ENCODE peak calls at places on chromosomes 11 and 22, in five cellular contexts. X is astrocyte of the spinal cord, C is esophagus squamous epithelium, W is fibroblast of pulmonary artery, P is Peyer's patch. A is an unnamed sample.

GRCh38 chr22:29300807-29301601 is 5.4 kb upstream of the GAS2L1 start:
- DNase-seq in X (no peak), P (peak), W (no peak), C (no peak), A (no peak)

GRCh38 chr11:122598971-122599370 is 56.6 kb upstream of the UBASH3B start:
- DNase-seq in C (no peak), W (no peak), P (no peak), X (no peak), A (no peak)

GRCh38 chr11:28169816-28170215 is 61.6 kb downstream of the METTL15 start:
- DNase-seq in P (no peak), X (peak), W (peak), C (no peak), A (peak)

GRCh38 chr11:130877532-130877931 is 38.7 kb downstream of the SNX19 start:
- DNase-seq in C (no peak), W (no peak), X (no peak), P (no peak), A (no peak)

GRCh38 chr11:118205979-118206611 is 18.7 kb downstream of the JAML start:
- DNase-seq in X (no peak), W (no peak), P (no peak), C (no peak), A (no peak)

GRCh38 chr22:41947181-41948080 is 479 bp upstream of the CENPM start:
- DNase-seq in P (no peak), X (no peak), W (no peak), C (no peak), A (no peak)

GRCh38 chr22:21657361-21658118 is 8.3 kb upstream of the PPIL2 start:
- DNase-seq in X (peak), W (peak), P (peak), C (peak), A (no peak)

GRCh38 chr11:2761131-2762030 is 61.6 kb upstream of the KCNQ1OT1 start:
- DNase-seq in X (no peak), W (no peak), P (peak), C (no peak), A (no peak)

GRCh38 chr11:1516273-1517067 is 29.9 kb upstream of the MOB2 start:
- DNase-seq in P (no peak), C (no peak), W (no peak), X (peak), A (peak)

GRCh38 chr11:1933416-1934325 is 13.5 kb upstream of the MRPL23 start:
- DNase-seq in X (no peak), P (no peak), C (no peak), W (no peak), A (no peak)

GRCh38 chr11:35487532-35488078 is 37.8 kb downstream of the PAMR1 start:
- DNase-seq in X (peak), W (peak), P (no peak), C (no peak), A (peak)

GRCh38 chr11:124863826-124864165 is 1.4 kb upstream of the ROBO3 start:
- DNase-seq in W (no peak), X (no peak), C (no peak), P (peak), A (no peak)

GRCh38 chr11:64044730-64045386 is 9.1 kb downstream of the FLRT1 start:
- DNase-seq in C (no peak), P (no peak), W (no peak), X (no peak), A (no peak)

GRCh38 chr22:36443198-36443770 is 38.2 kb downstream of the TXN2 start:
- DNase-seq in P (no peak), C (no peak), X (no peak), W (no peak), A (peak)

GRCh38 chr22:50604256-50604580 is 3.6 kb downstream of the MAPK8IP2 start:
- DNase-seq in P (no peak), W (no peak), X (no peak), C (no peak), A (no peak)

GRCh38 chr11:2139118-2139490 is at the start of gene IGF2:
- DNase-seq in P (no peak), X (no peak), W (no peak), C (no peak), A (no peak)

GRCh38 chr11:16611395-16612233 is 126.8 kb upstream of the C11orf58 start:
- DNase-seq in C (no peak), P (no peak), X (no peak), W (no peak), A (no peak)

DNA sequence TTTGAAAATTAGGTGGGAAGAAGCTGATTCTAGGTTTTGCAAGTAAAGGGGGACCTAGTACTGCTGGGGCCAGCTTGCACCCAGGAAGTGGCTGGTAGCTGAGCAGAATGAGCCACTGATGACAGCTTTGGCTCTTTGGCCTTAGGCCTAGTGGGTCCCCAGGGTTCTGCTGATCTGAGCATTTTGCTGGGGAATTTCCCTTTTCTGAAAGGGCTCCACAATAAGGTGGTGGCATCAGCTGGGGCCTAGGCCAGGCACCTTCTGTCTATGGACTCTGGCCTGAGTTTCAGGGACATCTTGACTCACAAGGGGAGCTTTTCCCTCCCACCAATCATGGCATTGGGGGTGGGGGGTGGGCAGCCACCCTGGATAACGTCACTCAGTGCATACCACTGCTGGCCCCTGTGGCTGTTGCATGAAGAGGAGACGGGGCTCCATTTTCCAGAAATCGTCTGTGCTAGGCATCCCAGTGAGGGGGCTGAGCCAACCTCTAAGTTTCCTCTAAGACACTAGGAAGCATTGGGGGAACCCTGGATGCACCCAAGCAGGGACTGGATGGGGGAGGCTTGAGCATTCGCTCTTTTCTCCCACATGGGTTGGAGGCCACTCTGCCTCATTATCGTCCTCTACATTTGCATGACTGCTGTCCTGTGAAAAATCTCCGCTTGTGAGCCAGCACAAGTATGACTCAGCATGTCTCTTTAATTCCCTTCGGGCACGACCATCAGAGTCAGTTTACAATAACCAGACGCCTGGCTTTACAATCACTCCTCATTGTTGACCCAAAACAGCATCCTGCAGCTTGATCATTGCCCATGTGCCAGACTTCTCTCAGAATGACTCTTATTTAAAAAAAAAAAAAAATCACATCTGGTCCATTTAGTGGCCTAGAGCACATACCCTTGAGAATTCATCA is 145.0 kb upstream of the THY1 start:
- DNase-seq in C (no peak), P (no peak), X (peak), W (peak), A (peak)
- TF ChIP-seq CTCF in C (no peak), P (no peak), X (no peak), W (no peak), A (no peak)

DNA sequence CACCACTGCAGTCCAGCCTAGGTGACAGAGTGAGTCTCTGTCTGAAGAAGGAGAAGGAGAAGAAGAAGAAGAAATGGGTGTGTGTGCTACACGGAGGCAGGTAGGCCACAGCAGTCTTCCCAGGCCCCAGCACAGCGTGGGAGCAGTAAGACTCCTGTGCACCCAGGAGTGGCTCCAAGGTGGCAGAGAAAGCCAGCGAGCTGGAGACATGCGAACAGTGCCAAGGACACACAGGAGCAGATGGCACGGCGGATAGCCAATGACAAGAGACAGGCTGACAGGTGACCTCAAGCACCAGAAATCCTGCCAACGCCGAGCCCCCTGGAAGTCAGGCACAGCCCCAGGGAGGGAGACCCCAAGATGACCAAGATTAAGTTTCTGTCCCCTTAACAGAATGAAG is 9.0 kb upstream of the SCGB1A1 start:
- DNase-seq in W (no peak), P (no peak), C (no peak), X (no peak), A (no peak)
- TF ChIP-seq CTCF in W (no peak), P (no peak), C (no peak), X (no peak), A (no peak)

GRCh38 chr11:21190181-21190580 is 520.8 kb downstream of the NELL1 start:
- DNase-seq in P (no peak), C (no peak), X (no peak), W (no peak), A (no peak)

GRCh38 chr11:21180194-21180593 is 510.8 kb downstream of the NELL1 start:
- DNase-seq in W (no peak), P (no peak), C (no peak), X (no peak), A (no peak)

DNA sequence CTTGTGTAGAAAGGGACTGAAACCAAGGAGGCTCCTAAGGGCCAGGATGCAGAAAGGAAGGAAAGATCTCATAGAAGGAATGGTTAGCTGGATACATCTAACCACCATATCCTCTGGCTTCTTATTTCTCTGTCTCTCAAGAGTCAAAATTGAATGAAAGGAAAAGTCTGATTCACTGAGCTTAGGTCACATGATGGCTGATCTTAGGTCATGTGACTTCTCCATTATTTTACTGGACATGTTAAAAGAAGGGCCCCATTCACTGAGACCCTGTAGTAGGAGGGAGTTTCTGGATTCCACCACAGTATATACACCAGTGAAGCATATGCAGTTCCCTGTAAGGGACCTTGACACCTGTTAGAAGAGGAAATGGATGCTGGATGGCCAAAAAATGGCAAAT is 516.6 kb downstream of the NELL1 start:
- DNase-seq in C (no peak), X (no peak), P (no peak), W (no peak), A (no peak)
- TF ChIP-seq CTCF in C (no peak), X (no peak), P (no peak), W (no peak), A (no peak)

GRCh38 chr22:43243275-43243768 is 56.4 kb upstream of the TTLL12 start:
- DNase-seq in X (no peak), C (no peak), W (no peak), P (no peak), A (no peak)

GRCh38 chr22:43242627-43243026 is 55.7 kb upstream of the TTLL12 start:
- DNase-seq in C (no peak), P (no peak), X (no peak), W (no peak), A (no peak)

GRCh38 chr22:43241699-43242386 is 54.9 kb upstream of the TTLL12 start:
- DNase-seq in X (no peak), C (no peak), P (no peak), W (no peak), A (no peak)

GRCh38 chr22:43244803-43245527 is 58.0 kb upstream of the TTLL12 start:
- DNase-seq in W (no peak), C (no peak), P (no peak), X (no peak), A (no peak)

DNA sequence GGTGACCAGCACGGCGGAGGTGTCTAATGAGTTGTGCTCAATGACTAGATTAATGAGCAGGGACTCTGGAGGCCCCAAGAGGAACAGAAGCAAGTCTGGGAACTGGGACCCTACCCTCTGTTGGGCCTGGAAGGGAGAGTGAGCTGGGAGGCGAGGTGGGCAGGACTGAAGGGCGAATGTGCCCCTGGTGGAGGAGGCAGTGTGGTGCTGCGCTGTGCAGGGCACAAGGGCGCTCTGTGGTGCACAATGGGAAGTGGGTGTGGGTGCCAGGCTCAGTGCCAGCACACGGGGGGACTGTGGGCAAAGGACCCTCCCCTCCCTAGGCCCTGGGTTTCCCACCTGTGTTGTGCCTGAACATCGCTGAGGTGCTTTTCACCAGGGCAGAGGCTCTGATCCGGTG is 57.5 kb upstream of the TTLL12 start:
- DNase-seq in C (no peak), P (no peak), X (no peak), W (no peak), A (no peak)
- TF ChIP-seq CTCF in C (no peak), P (no peak), X (no peak), W (no peak), A (no peak)

DNA sequence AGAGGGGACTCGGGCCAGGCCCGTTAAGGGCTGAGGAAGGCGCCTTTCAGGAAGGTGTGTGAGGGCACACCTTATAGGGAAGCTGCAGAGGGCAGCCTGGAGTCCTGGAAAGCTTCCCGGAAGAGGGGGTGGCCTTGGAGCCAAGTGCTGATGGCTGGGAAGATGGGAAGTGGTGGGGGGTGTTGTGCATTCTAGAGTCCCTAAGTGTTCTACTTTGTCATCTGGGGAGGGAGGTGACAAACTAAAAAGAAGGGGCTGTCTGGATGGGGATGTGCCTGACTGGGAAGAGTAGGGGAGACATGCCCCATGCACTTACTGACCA is 6.8 kb downstream of the ZDHHC8 start:
- DNase-seq in W (no peak), X (no peak), P (no peak), C (no peak), A (no peak)
- TF ChIP-seq CTCF in W (no peak), X (no peak), P (no peak), C (no peak), A (no peak)

GRCh38 chr22:20176421-20177060 is 25.7 kb upstream of the CCDC188 start:
- DNase-seq in C (no peak), X (no peak), P (no peak), W (no peak), A (no peak)

GRCh38 chr22:20173246-20173645 is 22.4 kb upstream of the CCDC188 start:
- DNase-seq in C (no peak), W (no peak), P (no peak), X (no peak), A (no peak)

GRCh38 chr22:20175597-20175900 is 24.7 kb upstream of the CCDC188 start:
- DNase-seq in W (no peak), X (no peak), C (no peak), P (no peak), A (no peak)

GRCh38 chr22:20173720-20174119 is 22.9 kb upstream of the CCDC188 start:
- DNase-seq in W (no peak), C (no peak), X (no peak), P (no peak), A (no peak)

GRCh38 chr22:20174785-20175596 is 24.1 kb upstream of the CCDC188 start:
- DNase-seq in X (no peak), W (peak), C (no peak), P (no peak), A (peak)
- TF ChIP-seq CTCF in X (peak), W (peak), C (no peak), P (peak), A (peak)

DNA sequence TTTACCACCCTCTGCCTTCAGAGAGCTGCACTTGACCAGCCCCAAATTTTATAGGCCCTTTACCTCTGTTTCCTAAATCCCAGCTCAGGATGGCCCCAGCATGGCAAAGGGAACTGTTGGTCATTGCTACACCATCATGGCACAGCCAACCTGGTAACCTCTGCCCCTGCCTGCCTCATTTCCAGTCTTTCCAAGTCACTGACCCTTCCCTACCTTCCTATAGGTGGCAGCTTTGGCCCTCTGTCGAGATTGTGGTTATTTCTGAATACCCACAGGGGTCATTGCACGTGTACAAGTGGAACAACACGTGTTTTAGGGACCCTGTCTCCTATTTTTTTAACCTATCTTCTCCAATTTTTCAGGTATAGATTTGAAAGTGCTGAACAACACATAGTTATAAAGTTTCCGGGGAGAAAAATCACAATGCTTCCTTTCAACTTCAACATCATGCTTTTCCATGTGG is 2.8 kb downstream of the GALNT18 start:
- DNase-seq in P (no peak), C (no peak), X (no peak), W (no peak), A (no peak)
- TF ChIP-seq CTCF in P (no peak), C (no peak), X (no peak), W (no peak), A (no peak)

DNA sequence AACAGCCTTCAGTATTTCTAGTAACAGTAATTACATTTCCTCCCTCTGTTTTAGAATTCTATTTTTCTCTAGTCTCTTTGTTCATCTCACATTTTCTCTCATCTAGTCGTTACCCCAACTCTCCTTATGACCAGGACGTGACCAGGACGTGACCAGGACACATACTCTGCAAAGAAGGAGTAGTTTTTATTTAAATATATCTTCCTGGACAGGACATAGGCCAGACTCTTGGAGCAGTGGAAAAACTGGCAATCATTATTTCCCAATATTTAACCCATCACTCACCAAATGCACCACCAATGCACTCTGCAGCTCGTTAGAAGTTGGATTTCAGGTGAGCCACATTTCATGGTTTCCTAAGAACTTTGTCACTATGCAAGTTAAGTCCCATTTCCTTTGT is 40.3 kb upstream of the POGLUT3 start:
- DNase-seq in P (no peak), X (no peak), W (no peak), C (no peak), A (no peak)
- TF ChIP-seq CTCF in P (no peak), X (no peak), W (no peak), C (no peak), A (no peak)